ENCODE peak calls at places on chromosomes 6 and 20, in seven cellular contexts. One of them, this sample, is unnamed.

GRCh38 chr20:34066476-34067090 is 45.5 kb downstream of the EIF2S2 start:
- DNase-seq in GM03348: no peak
- DNase-seq in occipital lobe: no peak
- DNase-seq in ACHN: no peak
- DNase-seq in SW480: no peak
- DNase-seq in HTR-8/SVneo: no peak
- DNase-seq in AG08396: no peak
- DNase-seq in this sample: no peak

GRCh38 chr20:45012682-45013302 is 46.5 kb downstream of the STK4 start:
- DNase-seq in GM03348: peak
- DNase-seq in occipital lobe: no peak
- DNase-seq in ACHN: peak
- DNase-seq in SW480: peak
- DNase-seq in HTR-8/SVneo: peak
- DNase-seq in AG08396: peak
- DNase-seq in this sample: no peak

GRCh38 chr20:23441850-23442313 is 2.4 kb downstream of the CSTL1 start:
- DNase-seq in GM03348: peak
- DNase-seq in occipital lobe: peak
- DNase-seq in ACHN: peak
- DNase-seq in SW480: peak
- DNase-seq in HTR-8/SVneo: peak
- DNase-seq in AG08396: peak
- DNase-seq in this sample: peak

GRCh38 chr6:163726037-163726695 is 311.6 kb downstream of the QKI start:
- DNase-seq in GM03348: no peak
- DNase-seq in occipital lobe: no peak
- DNase-seq in ACHN: no peak
- DNase-seq in SW480: no peak
- DNase-seq in HTR-8/SVneo: no peak
- DNase-seq in AG08396: no peak
- DNase-seq in this sample: no peak

GRCh38 chr20:39893013-39893685 is 795.9 kb downstream of the MAFB start:
- DNase-seq in GM03348: peak
- DNase-seq in occipital lobe: no peak
- DNase-seq in ACHN: no peak
- DNase-seq in SW480: peak
- DNase-seq in HTR-8/SVneo: no peak
- DNase-seq in AG08396: peak
- DNase-seq in this sample: peak

GRCh38 chr6:43086022-43086658 is 10.0 kb downstream of the PTK7 start:
- DNase-seq in GM03348: no peak
- DNase-seq in occipital lobe: no peak
- DNase-seq in ACHN: no peak
- DNase-seq in SW480: no peak
- DNase-seq in HTR-8/SVneo: no peak
- DNase-seq in AG08396: no peak
- DNase-seq in this sample: no peak

GRCh38 chr6:30670760-30671527 is 1.9 kb downstream of the DHX16 start:
- DNase-seq in GM03348: peak
- DNase-seq in occipital lobe: no peak
- DNase-seq in ACHN: no peak
- DNase-seq in SW480: no peak
- DNase-seq in HTR-8/SVneo: no peak
- DNase-seq in AG08396: no peak
- DNase-seq in this sample: no peak

GRCh38 chr6:133999305-133999704 is 46.3 kb downstream of the TBPL1 start:
- DNase-seq in GM03348: no peak
- DNase-seq in occipital lobe: no peak
- DNase-seq in ACHN: no peak
- DNase-seq in SW480: no peak
- DNase-seq in HTR-8/SVneo: no peak
- DNase-seq in AG08396: no peak
- DNase-seq in this sample: no peak

GRCh38 chr20:54199721-54200176 is 8.1 kb upstream of the PFDN4 start:
- DNase-seq in GM03348: peak
- DNase-seq in occipital lobe: peak
- DNase-seq in ACHN: peak
- DNase-seq in SW480: peak
- DNase-seq in HTR-8/SVneo: peak
- DNase-seq in AG08396: peak
- DNase-seq in this sample: peak

GRCh38 chr6:79861023-79861422 is 86.3 kb downstream of the ELOVL4 start:
- DNase-seq in GM03348: no peak
- DNase-seq in occipital lobe: no peak
- DNase-seq in ACHN: no peak
- DNase-seq in SW480: no peak
- DNase-seq in HTR-8/SVneo: no peak
- DNase-seq in AG08396: no peak
- DNase-seq in this sample: no peak

GRCh38 chr6:107020239-107020638 is 7.8 kb upstream of the MTRES1 start:
- DNase-seq in GM03348: no peak
- DNase-seq in occipital lobe: no peak
- DNase-seq in ACHN: no peak
- DNase-seq in SW480: no peak
- DNase-seq in HTR-8/SVneo: no peak
- DNase-seq in AG08396: no peak
- DNase-seq in this sample: no peak

GRCh38 chr6:144635051-144635450 is 349.9 kb downstream of the UTRN start:
- DNase-seq in GM03348: no peak
- DNase-seq in occipital lobe: no peak
- DNase-seq in ACHN: no peak
- DNase-seq in SW480: no peak
- DNase-seq in HTR-8/SVneo: no peak
- DNase-seq in AG08396: no peak
- DNase-seq in this sample: no peak

GRCh38 chr6:152380351-152380767 is 256.8 kb downstream of the SYNE1 start:
- DNase-seq in GM03348: peak
- DNase-seq in occipital lobe: no peak
- DNase-seq in ACHN: peak
- DNase-seq in SW480: peak
- DNase-seq in HTR-8/SVneo: peak
- DNase-seq in AG08396: no peak
- DNase-seq in this sample: no peak

GRCh38 chr6:149864578-149865535 is 698 bp upstream of the LRP11 start:
- DNase-seq in GM03348: peak
- DNase-seq in occipital lobe: no peak
- DNase-seq in ACHN: peak
- DNase-seq in SW480: peak
- DNase-seq in HTR-8/SVneo: peak
- DNase-seq in AG08396: peak
- DNase-seq in this sample: peak

GRCh38 chr6:162029873-162030576 is 697.5 kb downstream of the PRKN start:
- DNase-seq in GM03348: no peak
- DNase-seq in occipital lobe: no peak
- DNase-seq in ACHN: no peak
- DNase-seq in SW480: no peak
- DNase-seq in HTR-8/SVneo: no peak
- DNase-seq in AG08396: no peak
- DNase-seq in this sample: no peak

GRCh38 chr20:33399924-33400323 is 1.4 kb downstream of the CDK5RAP1 start:
- DNase-seq in GM03348: no peak
- DNase-seq in occipital lobe: no peak
- DNase-seq in ACHN: no peak
- DNase-seq in SW480: no peak
- DNase-seq in HTR-8/SVneo: no peak
- DNase-seq in AG08396: no peak
- DNase-seq in this sample: no peak